ENCODE peak calls at places on chromosomes 4 and X, in five cellular contexts. X is CD8-positive, alpha-beta memory T cell; S is hepatocyte; T is IMR-90; I is cardiac muscle cell. B is an unnamed sample. For H3K36me3, the result is how much of the 10 kb centered on the place peaks cover.

GRCh38 chr4:165393704-165394103 is 14.9 kb downstream of the CPE start:
- DNase-seq in X (no peak), S (no peak), T (no peak), I (no peak), B (no peak)

GRCh38 chr4:124462954-124463828 is 249.3 kb downstream of the ANKRD50 start:
- DNase-seq in X (no peak), S (no peak), T (no peak), I (no peak), B (no peak)

GRCh38 chr4:23237771-23238170 is 545.0 kb downstream of the GBA3 start:
- DNase-seq in X (no peak), S (no peak), T (no peak), I (no peak), B (no peak)

GRCh38 chr4:177051473-177052060 is 258.1 kb upstream of the NEIL3 start:
- DNase-seq in X (no peak), S (peak), T (peak), I (peak), B (no peak)

GRCh38 chr4:1870328-1870577 is 940 bp upstream of the NSD2 start:
- DNase-seq in X (peak), S (peak), T (peak), I (peak), B (no peak)

GRCh38 chr4:166195101-166195500 is 322.1 kb downstream of the TLL1 start:
- DNase-seq in X (no peak), S (no peak), T (no peak), I (no peak), B (no peak)

GRCh38 chr4:120733054-120733453 is 189.5 kb downstream of the PRDM5 start:
- DNase-seq in X (no peak), S (no peak), T (no peak), I (no peak), B (no peak)

GRCh38 chr4:128675083-128675482 is 134.4 kb upstream of the JADE1 start:
- DNase-seq in X (no peak), S (no peak), T (no peak), I (no peak), B (peak)

GRCh38 chr4:184475096-184475461 is 729 bp upstream of the IRF2 start:
- DNase-seq in X (no peak), S (peak), T (peak), I (peak), B (no peak)

GRCh38 chrX:85561216-85561615 is 181.8 kb upstream of the POF1B start:
- DNase-seq in X (no peak), S (no peak), T (no peak), I (no peak), B (no peak)

GRCh38 chr4:98745372-98745771 is 87.0 kb upstream of the TSPAN5 start:
- DNase-seq in X (no peak), S (no peak), T (peak), I (peak), B (no peak)

GRCh38 chr4:94741304-94741703 is 16.5 kb upstream of the BMPR1B start:
- DNase-seq in X (no peak), S (no peak), T (peak), I (no peak), B (no peak)

GRCh38 chrX:2889045-2889605 is 40.0 kb downstream of the ARSD start:
- DNase-seq in X (no peak), S (no peak), T (no peak), I (no peak), B (no peak)
- H3K4me3 ChIP-seq in X (peak), S (peak), T (peak), I (no peak), B (peak)

GRCh38 chrX:40074080-40074958 is 23.4 kb downstream of the BCOR start:
- DNase-seq in X (no peak), S (no peak), T (no peak), I (no peak), B (no peak)
- H3K36me3 ChIP-seq in X (under half), S (under half), T (under half), I (half or more), B (under half)

GRCh38 chr4:40629401-40630334 is at the start of gene RBM47:
- DNase-seq in X (no peak), S (peak), T (peak), I (peak), B (peak)

GRCh38 chr4:40630335-40631021 is 814 bp upstream of the RBM47 start:
- DNase-seq in X (no peak), S (peak), T (no peak), I (peak), B (peak)

GRCh38 chr4:40626183-40626990 is 3.3 kb downstream of the RBM47 start:
- DNase-seq in X (no peak), S (no peak), T (peak), I (no peak), B (no peak)

GRCh38 chr4:40628888-40629287 is 776 bp downstream of the RBM47 start:
- DNase-seq in X (no peak), S (no peak), T (no peak), I (no peak), B (no peak)

GRCh38 chr4:40627540-40627939 is 2.1 kb downstream of the RBM47 start:
- DNase-seq in X (no peak), S (no peak), T (no peak), I (no peak), B (no peak)
- H3K4me3 ChIP-seq in X (no peak), S (peak), T (no peak), I (no peak), B (peak)

GRCh38 chr4:53941331-53941730 is 123.1 kb downstream of the CHIC2 start:
- DNase-seq in X (no peak), S (no peak), T (no peak), I (no peak), B (no peak)

GRCh38 chr4:53942712-53943111 is 121.7 kb downstream of the CHIC2 start:
- DNase-seq in X (no peak), S (no peak), T (no peak), I (no peak), B (no peak)

GRCh38 chr4:53937918-53938317 is 126.5 kb downstream of the CHIC2 start:
- DNase-seq in X (no peak), S (peak), T (peak), I (no peak), B (no peak)

GRCh38 chr4:53943345-53944085 is 120.9 kb downstream of the CHIC2 start:
- DNase-seq in X (no peak), S (peak), T (peak), I (no peak), B (no peak)
- H3K36me3 ChIP-seq in X (under half), S (under half), T (under half), I (under half), B (under half)

GRCh38 chr4:13938299-13938698 is 310.8 kb upstream of the BOD1L1 start:
- DNase-seq in X (no peak), S (no peak), T (no peak), I (no peak), B (no peak)

GRCh38 chr4:13947921-13948320 is 320.4 kb upstream of the BOD1L1 start:
- DNase-seq in X (no peak), S (no peak), T (no peak), I (no peak), B (no peak)

GRCh38 chr4:13940921-13941320 is 313.4 kb upstream of the BOD1L1 start:
- DNase-seq in X (no peak), S (no peak), T (no peak), I (no peak), B (no peak)

GRCh38 chr4:13942936-13943335 is 315.4 kb upstream of the BOD1L1 start:
- DNase-seq in X (no peak), S (no peak), T (no peak), I (no peak), B (no peak)

DNA sequence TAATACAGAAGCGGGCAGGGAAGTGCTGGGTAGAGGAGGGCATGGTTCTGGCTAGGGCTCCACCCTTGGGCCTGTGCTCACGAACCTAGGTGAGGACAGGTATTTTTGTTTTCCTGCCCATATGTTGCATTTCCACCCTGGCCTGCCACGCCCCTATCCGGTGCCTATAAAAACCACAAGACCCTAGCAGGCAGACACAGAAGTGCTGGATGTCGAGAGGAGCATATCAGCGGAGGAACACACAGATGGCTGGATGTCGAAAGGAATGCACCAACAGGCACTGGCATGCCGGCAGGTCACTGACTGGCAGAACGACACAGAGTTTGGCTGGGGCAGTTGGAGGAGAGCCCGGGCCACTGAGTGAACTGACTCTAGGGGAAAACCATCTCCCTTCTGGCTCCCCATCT is 316.6 kb upstream of the BOD1L1 start:
- DNase-seq in X (no peak), S (no peak), T (no peak), I (no peak), B (no peak)
- H3K4me3 ChIP-seq in X (no peak), S (no peak), T (no peak), I (no peak), B (no peak)

GRCh38 chr4:132483-132882 is 8.2 kb downstream of the ZNF718 start:
- DNase-seq in X (no peak), S (no peak), T (no peak), I (no peak), B (no peak)
- H3K36me3 ChIP-seq in X (under half), S (under half), T (under half), I (under half), B (under half)

GRCh38 chrX:131724292-131724691 is 180.4 kb downstream of the OR13H1 start:
- DNase-seq in X (no peak), S (no peak), T (no peak), I (no peak), B (no peak)

GRCh38 chrX:131727778-131728177 is 183.9 kb downstream of the OR13H1 start:
- DNase-seq in X (no peak), S (no peak), T (no peak), I (no peak), B (no peak)

GRCh38 chrX:131725001-131725654 is 181.3 kb downstream of the OR13H1 start:
- DNase-seq in X (no peak), S (no peak), T (no peak), I (no peak), B (no peak)

GRCh38 chrX:131729295-131729694 is 185.4 kb downstream of the OR13H1 start:
- DNase-seq in X (peak), S (no peak), T (peak), I (no peak), B (peak)

DNA sequence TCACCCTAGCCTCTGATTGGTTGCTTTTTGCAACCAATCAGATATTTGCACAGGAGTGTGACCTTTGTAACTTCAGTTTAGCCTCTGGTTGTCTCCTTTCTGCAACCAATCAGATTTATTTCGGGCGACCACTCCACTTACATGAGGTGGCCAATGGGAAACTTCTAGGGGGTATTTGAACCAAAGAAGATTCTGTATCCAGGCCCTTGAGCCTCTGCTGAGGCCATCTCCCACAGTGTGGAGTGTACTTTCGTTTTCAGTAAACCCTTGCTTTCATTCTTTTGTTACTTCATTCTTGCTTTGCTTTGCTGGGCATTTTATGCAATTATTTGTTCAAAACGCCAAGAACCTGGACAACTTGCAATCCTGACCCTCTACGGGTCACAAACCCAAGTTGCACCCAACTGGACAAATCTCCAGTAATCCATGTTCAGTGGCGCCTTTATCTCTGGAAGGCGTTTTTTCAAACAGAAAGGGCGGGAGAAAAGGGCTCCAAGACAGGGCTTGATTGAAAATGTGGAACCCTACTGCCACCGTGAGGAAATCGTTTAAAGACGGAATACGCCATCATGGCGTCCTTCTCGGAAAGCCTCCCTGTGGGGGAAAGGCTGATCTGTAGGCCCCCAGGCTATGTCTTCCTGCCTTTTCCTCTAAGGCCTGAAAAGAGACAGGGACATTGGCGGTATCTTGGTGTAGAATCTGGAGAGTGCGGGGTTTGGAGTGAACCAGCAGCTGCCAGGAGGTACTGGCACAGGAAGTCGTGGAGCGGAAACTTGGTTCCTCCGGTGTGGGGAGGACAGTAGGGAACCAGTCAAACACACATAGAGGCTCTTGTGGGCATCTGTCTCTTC is 184.6 kb downstream of the OR13H1 start:
- DNase-seq in X (peak), S (no peak), T (peak), I (no peak), B (peak)
- H3K4me3 ChIP-seq in X (no peak), S (no peak), T (peak), I (no peak), B (peak)

B was measured in GM06990.